ENCODE peak calls at places on chromosome 13, in eight cellular contexts. H, Z, I, G, F, U, A and V are unnamed samples.

GRCh38 chr13:29857089-29857488 is 6.7 kb upstream of the UBL3 start:
- DNase-seq in H (no peak), Z (no peak), I (no peak), G (no peak), F (no peak), U (no peak), A (no peak), V (no peak)

GRCh38 chr13:64130600-64130999 is 2715.0 kb upstream of the PCDH20 start:
- DNase-seq in H (no peak), Z (no peak), I (no peak), G (peak), F (no peak), U (no peak), A (no peak), V (no peak)

GRCh38 chr13:95629071-95629470 is 15.4 kb downstream of the DZIP1 start:
- DNase-seq in H (no peak), Z (no peak), I (no peak), G (no peak), F (no peak), U (no peak), A (no peak), V (no peak)

GRCh38 chr13:91632071-91632470 is 233.7 kb downstream of the GPC5 start:
- DNase-seq in H (no peak), Z (no peak), I (no peak), G (no peak), F (no peak), U (peak), A (no peak), V (no peak)

GRCh38 chr13:98004107-98004506 is 50.6 kb downstream of the IPO5 start:
- DNase-seq in H (no peak), Z (no peak), I (no peak), G (peak), F (peak), U (no peak), A (no peak), V (no peak)

GRCh38 chr13:62305758-62306157 is 890.1 kb upstream of the PCDH20 start:
- DNase-seq in H (no peak), Z (peak), I (no peak), G (peak), F (no peak), U (no peak), A (no peak), V (no peak)

GRCh38 chr13:101449971-101450748 is 2.3 kb upstream of the ITGBL1 start:
- DNase-seq in H (no peak), Z (no peak), I (no peak), G (peak), F (peak), U (peak), A (peak), V (no peak)

GRCh38 chr13:45331981-45332830 is 8.8 kb downstream of the TPT1 start:
- DNase-seq in H (no peak), Z (no peak), I (no peak), G (peak), F (no peak), U (peak), A (peak), V (no peak)

GRCh38 chr13:41495044-41495443 is 37.7 kb downstream of the RGCC start:
- DNase-seq in H (no peak), Z (no peak), I (no peak), G (no peak), F (no peak), U (no peak), A (no peak), V (no peak)

GRCh38 chr13:105920375-105920774 is 615.1 kb downstream of the EFNB2 start:
- DNase-seq in H (no peak), Z (no peak), I (no peak), G (peak), F (no peak), U (peak), A (peak), V (no peak)

GRCh38 chr13:108425056-108425455 is 155.5 kb downstream of the TNFSF13B start:
- DNase-seq in H (no peak), Z (no peak), I (no peak), G (peak), F (no peak), U (no peak), A (no peak), V (no peak)

GRCh38 chr13:21176982-21177284 is 475 bp downstream of the MRPL57 start:
- DNase-seq in H (no peak), Z (no peak), I (no peak), G (no peak), F (no peak), U (no peak), A (no peak), V (no peak)

GRCh38 chr13:110525328-110526319 is 35.9 kb downstream of the RAB20 start:
- DNase-seq in H (peak), Z (no peak), I (no peak), G (no peak), F (no peak), U (no peak), A (no peak), V (peak)

GRCh38 chr13:21625366-21625765 is 21.4 kb upstream of the MICU2 start:
- DNase-seq in H (no peak), Z (no peak), I (no peak), G (peak), F (no peak), U (peak), A (no peak), V (no peak)

GRCh38 chr13:89865331-89865833 is 1482.1 kb upstream of the MIR17HG start:
- DNase-seq in H (no peak), Z (no peak), I (no peak), G (no peak), F (no peak), U (no peak), A (no peak), V (no peak)

GRCh38 chr13:73981595-73981994 is 152.6 kb downstream of the KLF12 start:
- DNase-seq in H (no peak), Z (no peak), I (no peak), G (no peak), F (no peak), U (no peak), A (no peak), V (no peak)

GRCh38 chr13:67155898-67156717 is 74.0 kb downstream of the PCDH9 start:
- DNase-seq in H (no peak), Z (no peak), I (no peak), G (no peak), F (no peak), U (no peak), A (no peak), V (no peak)

GRCh38 chr13:46392967-46393366 is 5.9 kb upstream of the RUBCNL start:
- DNase-seq in H (no peak), Z (no peak), I (no peak), G (no peak), F (no peak), U (no peak), A (no peak), V (no peak)

GRCh38 chr13:51900471-51900870 is 38.7 kb downstream of the CCDC70 start:
- DNase-seq in H (no peak), Z (no peak), I (no peak), G (no peak), F (no peak), U (no peak), A (no peak), V (no peak)

GRCh38 chr13:46339035-46339666 is 47.9 kb downstream of the RUBCNL start:
- DNase-seq in H (no peak), Z (no peak), I (no peak), G (peak), F (no peak), U (peak), A (no peak), V (no peak)

GRCh38 chr13:75357576-75358295 is 124.2 kb downstream of the TBC1D4 start:
- DNase-seq in H (no peak), Z (no peak), I (peak), G (peak), F (no peak), U (peak), A (no peak), V (no peak)

GRCh38 chr13:94712812-94713555 is 639 bp upstream of the SOX21 start:
- DNase-seq in H (no peak), Z (no peak), I (no peak), G (peak), F (no peak), U (peak), A (no peak), V (peak)

GRCh38 chr13:20633802-20634201 is 66.8 kb downstream of the IFT88 start:
- DNase-seq in H (no peak), Z (no peak), I (no peak), G (no peak), F (no peak), U (no peak), A (no peak), V (no peak)

GRCh38 chr13:36339600-36340155 is 6.5 kb downstream of the SPART start:
- DNase-seq in H (no peak), Z (no peak), I (no peak), G (no peak), F (no peak), U (no peak), A (no peak), V (no peak)

GRCh38 chr13:23504188-23504587 is 66.0 kb upstream of the TNFRSF19 start:
- DNase-seq in H (no peak), Z (no peak), I (no peak), G (no peak), F (no peak), U (no peak), A (peak), V (no peak)

GRCh38 chr13:27967203-27967735 is 1.8 kb downstream of the CDX2 start:
- DNase-seq in H (no peak), Z (no peak), I (no peak), G (no peak), F (no peak), U (no peak), A (no peak), V (no peak)

GRCh38 chr13:40271931-40272775 is 394.3 kb downstream of the FOXO1 start:
- DNase-seq in H (peak), Z (peak), I (no peak), G (peak), F (no peak), U (peak), A (peak), V (no peak)

GRCh38 chr13:26628706-26629105 is 71.2 kb downstream of the WASF3 start:
- DNase-seq in H (no peak), Z (no peak), I (no peak), G (peak), F (no peak), U (peak), A (no peak), V (no peak)

GRCh38 chr13:109610517-109610916 is 175.9 kb downstream of the IRS2 start:
- DNase-seq in H (peak), Z (no peak), I (peak), G (peak), F (no peak), U (peak), A (no peak), V (peak)

GRCh38 chr13:54536112-54536511 is 1507.5 kb downstream of the OLFM4 start:
- DNase-seq in H (no peak), Z (peak), I (no peak), G (no peak), F (no peak), U (peak), A (no peak), V (no peak)

GRCh38 chr13:49635599-49636433 is 7.5 kb downstream of the ARL11 start:
- DNase-seq in H (no peak), Z (no peak), I (no peak), G (peak), F (peak), U (peak), A (no peak), V (no peak)

GRCh38 chr13:101799196-101799595 is 346.7 kb downstream of the ITGBL1 start:
- DNase-seq in H (no peak), Z (no peak), I (no peak), G (no peak), F (no peak), U (no peak), A (no peak), V (no peak)

GRCh38 chr13:55244991-55245644 is 1895.6 kb upstream of the PRR20A start:
- DNase-seq in H (no peak), Z (no peak), I (no peak), G (no peak), F (no peak), U (peak), A (no peak), V (no peak)

GRCh38 chr13:101267656-101268055 is 148.7 kb downstream of the NALCN start:
- DNase-seq in H (no peak), Z (no peak), I (no peak), G (no peak), F (no peak), U (peak), A (peak), V (no peak)

GRCh38 chr13:30870916-30871712 is 35.0 kb upstream of the MEDAG start:
- DNase-seq in H (no peak), Z (no peak), I (no peak), G (no peak), F (no peak), U (no peak), A (no peak), V (no peak)

GRCh38 chr13:111204438-111205177 is 89.5 kb downstream of the ARHGEF7 start:
- DNase-seq in H (peak), Z (no peak), I (no peak), G (peak), F (peak), U (no peak), A (no peak), V (no peak)

GRCh38 chr13:98143157-98143553 is 261 bp downstream of the FARP1 start:
- DNase-seq in H (peak), Z (no peak), I (no peak), G (no peak), F (no peak), U (no peak), A (no peak), V (no peak)

GRCh38 chr13:43021926-43022670 is 1.3 kb upstream of the DNAJC15 start:
- DNase-seq in H (no peak), Z (no peak), I (no peak), G (peak), F (no peak), U (no peak), A (no peak), V (no peak)